ENCODE peak calls at places on chromosomes 1 and 21, in six cellular contexts. One of them, this sample, is unnamed. For H3K4me1, the result is how much of the 10 kb centered on the place peaks cover.

GRCh38 chr1:191498318-191498717 is 659.9 kb upstream of the RGS18 start:
- DNase-seq in prostate gland: no peak
- DNase-seq in tibial artery: no peak
- DNase-seq in CD8-positive, alpha-beta T cell: no peak
- DNase-seq in SJSA1: no peak
- DNase-seq in aorta: no peak
- DNase-seq in this sample: no peak

GRCh38 chr21:31343680-31344480 is at the start of gene TIAM1:
- DNase-seq in CD8-positive, alpha-beta T cell: no peak
- DNase-seq in prostate gland: peak
- DNase-seq in SJSA1: peak
- DNase-seq in aorta: no peak
- DNase-seq in tibial artery: peak
- DNase-seq in this sample: peak

GRCh38 chr1:234836786-234837185 is 226.8 kb upstream of the IRF2BP2 start:
- DNase-seq in prostate gland: no peak
- DNase-seq in aorta: no peak
- DNase-seq in SJSA1: no peak
- DNase-seq in CD8-positive, alpha-beta T cell: no peak
- DNase-seq in tibial artery: no peak
- DNase-seq in this sample: no peak

GRCh38 chr1:21914880-21915640 is 22.1 kb downstream of the HSPG2 start:
- DNase-seq in aorta: peak
- DNase-seq in CD8-positive, alpha-beta T cell: no peak
- DNase-seq in tibial artery: peak
- DNase-seq in SJSA1: no peak
- DNase-seq in prostate gland: no peak
- DNase-seq in this sample: peak

GRCh38 chr21:16476056-16476850 is 746.5 kb downstream of the USP25 start:
- DNase-seq in SJSA1: no peak
- DNase-seq in tibial artery: no peak
- DNase-seq in aorta: no peak
- DNase-seq in CD8-positive, alpha-beta T cell: no peak
- DNase-seq in prostate gland: no peak
- DNase-seq in this sample: no peak

GRCh38 chr1:204032642-204033235 is 40.2 kb upstream of the SOX13 start:
- DNase-seq in tibial artery: no peak
- DNase-seq in CD8-positive, alpha-beta T cell: no peak
- DNase-seq in aorta: no peak
- DNase-seq in SJSA1: no peak
- DNase-seq in prostate gland: no peak
- DNase-seq in this sample: no peak

GRCh38 chr1:28172690-28173150 is 3.8 kb downstream of the PTAFR start:
- DNase-seq in aorta: no peak
- DNase-seq in tibial artery: peak
- DNase-seq in SJSA1: no peak
- DNase-seq in prostate gland: no peak
- DNase-seq in CD8-positive, alpha-beta T cell: no peak
- DNase-seq in this sample: no peak

GRCh38 chr1:113804421-113805255 is 7.6 kb downstream of the RSBN1 start:
- DNase-seq in aorta: no peak
- DNase-seq in CD8-positive, alpha-beta T cell: no peak
- DNase-seq in SJSA1: peak
- DNase-seq in prostate gland: no peak
- DNase-seq in tibial artery: no peak
- DNase-seq in this sample: peak

GRCh38 chr1:47196622-47197021 is 6.8 kb upstream of the PDZK1IP1 start:
- DNase-seq in CD8-positive, alpha-beta T cell: no peak
- DNase-seq in tibial artery: no peak
- DNase-seq in SJSA1: no peak
- DNase-seq in aorta: peak
- DNase-seq in prostate gland: no peak
- DNase-seq in this sample: no peak

GRCh38 chr1:175198332-175198731 is 5.8 kb upstream of the KIAA0040 start:
- DNase-seq in SJSA1: no peak
- DNase-seq in aorta: no peak
- DNase-seq in prostate gland: no peak
- DNase-seq in CD8-positive, alpha-beta T cell: no peak
- DNase-seq in tibial artery: no peak
- DNase-seq in this sample: no peak

GRCh38 chr1:46653405-46653853 is 14.7 kb downstream of the ATPAF1 start:
- DNase-seq in aorta: no peak
- DNase-seq in tibial artery: no peak
- DNase-seq in prostate gland: no peak
- DNase-seq in CD8-positive, alpha-beta T cell: no peak
- DNase-seq in SJSA1: no peak
- DNase-seq in this sample: no peak

GRCh38 chr21:34509151-34509550 is 2.9 kb downstream of the KCNE1 start:
- DNase-seq in aorta: no peak
- DNase-seq in CD8-positive, alpha-beta T cell: no peak
- DNase-seq in SJSA1: no peak
- DNase-seq in tibial artery: no peak
- DNase-seq in prostate gland: no peak
- DNase-seq in this sample: no peak

GRCh38 chr1:23581219-23581618 is 21.9 kb upstream of the ID3 start:
- DNase-seq in prostate gland: no peak
- DNase-seq in tibial artery: no peak
- DNase-seq in SJSA1: no peak
- DNase-seq in aorta: no peak
- DNase-seq in CD8-positive, alpha-beta T cell: no peak
- DNase-seq in this sample: no peak
- H3K4me1 ChIP-seq in prostate gland: under half
- H3K4me1 ChIP-seq in tibial artery: under half
- H3K4me1 ChIP-seq in SJSA1: under half
- H3K4me1 ChIP-seq in aorta: under half
- H3K4me1 ChIP-seq in CD8-positive, alpha-beta T cell: under half
- H3K4me1 ChIP-seq in this sample: under half

GRCh38 chr1:168921514-168922106 is 184.9 kb upstream of the ATP1B1 start:
- DNase-seq in SJSA1: no peak
- DNase-seq in prostate gland: no peak
- DNase-seq in tibial artery: no peak
- DNase-seq in CD8-positive, alpha-beta T cell: no peak
- DNase-seq in aorta: no peak
- DNase-seq in this sample: no peak

GRCh38 chr1:168918860-168919741 is 187.4 kb upstream of the ATP1B1 start:
- DNase-seq in aorta: no peak
- DNase-seq in prostate gland: no peak
- DNase-seq in CD8-positive, alpha-beta T cell: no peak
- DNase-seq in tibial artery: no peak
- DNase-seq in SJSA1: no peak
- DNase-seq in this sample: no peak

GRCh38 chr1:168920456-168921094 is 185.9 kb upstream of the ATP1B1 start:
- DNase-seq in aorta: no peak
- DNase-seq in CD8-positive, alpha-beta T cell: no peak
- DNase-seq in SJSA1: no peak
- DNase-seq in tibial artery: peak
- DNase-seq in prostate gland: peak
- DNase-seq in this sample: peak

GRCh38 chr1:168917309-168917708 is 188.3 kb upstream of the DPT start:
- DNase-seq in tibial artery: no peak
- DNase-seq in aorta: no peak
- DNase-seq in prostate gland: no peak
- DNase-seq in CD8-positive, alpha-beta T cell: no peak
- DNase-seq in SJSA1: no peak
- DNase-seq in this sample: no peak

GRCh38 chr1:168917796-168918195 is 188.7 kb upstream of the ATP1B1 start:
- DNase-seq in tibial artery: no peak
- DNase-seq in SJSA1: no peak
- DNase-seq in prostate gland: no peak
- DNase-seq in CD8-positive, alpha-beta T cell: no peak
- DNase-seq in aorta: no peak
- DNase-seq in this sample: no peak
- H3K4me1 ChIP-seq in tibial artery: under half
- H3K4me1 ChIP-seq in SJSA1: under half
- H3K4me1 ChIP-seq in prostate gland: under half
- H3K4me1 ChIP-seq in CD8-positive, alpha-beta T cell: under half
- H3K4me1 ChIP-seq in aorta: under half
- H3K4me1 ChIP-seq in this sample: under half

GRCh38 chr1:36384542-36385409 is 948 bp downstream of the STK40 start:
- DNase-seq in tibial artery: peak
- DNase-seq in CD8-positive, alpha-beta T cell: peak
- DNase-seq in SJSA1: peak
- DNase-seq in aorta: peak
- DNase-seq in prostate gland: peak
- DNase-seq in this sample: peak
- H3K4me1 ChIP-seq in tibial artery: under half
- H3K4me1 ChIP-seq in CD8-positive, alpha-beta T cell: under half
- H3K4me1 ChIP-seq in SJSA1: under half
- H3K4me1 ChIP-seq in aorta: under half
- H3K4me1 ChIP-seq in prostate gland: under half
- H3K4me1 ChIP-seq in this sample: half or more

GRCh38 chr21:43603230-43603626 is 56.1 kb downstream of the HSF2BP start:
- DNase-seq in SJSA1: no peak
- DNase-seq in CD8-positive, alpha-beta T cell: no peak
- DNase-seq in aorta: no peak
- DNase-seq in tibial artery: no peak
- DNase-seq in prostate gland: no peak
- DNase-seq in this sample: peak
- H3K4me1 ChIP-seq in SJSA1: half or more
- H3K4me1 ChIP-seq in CD8-positive, alpha-beta T cell: under half
- H3K4me1 ChIP-seq in aorta: under half
- H3K4me1 ChIP-seq in tibial artery: under half
- H3K4me1 ChIP-seq in prostate gland: under half
- H3K4me1 ChIP-seq in this sample: under half